ENCODE peak calls at places on chromosome 14, in five cellular contexts. One of them, this sample, is unnamed.

GRCh38 chr14:101972126-101972785 is 7.9 kb downstream of the DYNC1H1 start:
- DNase-seq in HFF-Myc: peak; percentile 99
- DNase-seq in brain microvascular endothelial cell: peak; percentile 100
- DNase-seq in astrocyte of the spinal cord: peak; percentile 99
- DNase-seq in cardiac muscle cell: peak; percentile 99
- DNase-seq in this sample: peak; percentile 98

GRCh38 chr14:58428011-58428807 is 690 bp downstream of the KIAA0586 start:
- DNase-seq in HFF-Myc: peak; percentile 22
- DNase-seq in brain microvascular endothelial cell: peak; percentile 45
- DNase-seq in astrocyte of the spinal cord: peak; percentile 72
- DNase-seq in cardiac muscle cell: peak; percentile 61
- DNase-seq in this sample: peak; percentile 60

GRCh38 chr14:92026548-92027190 is 13.2 kb downstream of the TRIP11 start:
- DNase-seq in HFF-Myc: no peak
- DNase-seq in brain microvascular endothelial cell: no peak
- DNase-seq in astrocyte of the spinal cord: no peak
- DNase-seq in cardiac muscle cell: no peak
- DNase-seq in this sample: no peak

GRCh38 chr14:91835197-91835919 is 32.0 kb downstream of the TC2N start:
- DNase-seq in HFF-Myc: no peak
- DNase-seq in brain microvascular endothelial cell: no peak
- DNase-seq in astrocyte of the spinal cord: no peak
- DNase-seq in cardiac muscle cell: no peak
- DNase-seq in this sample: no peak

GRCh38 chr14:82647088-82647697 is 1113.5 kb upstream of the SEL1L start:
- DNase-seq in HFF-Myc: no peak
- DNase-seq in brain microvascular endothelial cell: no peak
- DNase-seq in astrocyte of the spinal cord: no peak
- DNase-seq in cardiac muscle cell: no peak
- DNase-seq in this sample: no peak

GRCh38 chr14:89720076-89720687 is 234.3 kb downstream of the EFCAB11 start:
- DNase-seq in HFF-Myc: no peak
- DNase-seq in brain microvascular endothelial cell: no peak
- DNase-seq in astrocyte of the spinal cord: no peak
- DNase-seq in cardiac muscle cell: no peak
- DNase-seq in this sample: no peak

GRCh38 chr14:32381869-32382268 is 52.8 kb downstream of the AKAP6 start:
- DNase-seq in HFF-Myc: no peak
- DNase-seq in brain microvascular endothelial cell: no peak
- DNase-seq in astrocyte of the spinal cord: no peak
- DNase-seq in cardiac muscle cell: no peak
- DNase-seq in this sample: no peak

GRCh38 chr14:77607741-77608302 is 8.6 kb downstream of the SPTLC2 start:
- DNase-seq in HFF-Myc: no peak
- DNase-seq in brain microvascular endothelial cell: no peak
- DNase-seq in astrocyte of the spinal cord: no peak
- DNase-seq in cardiac muscle cell: no peak
- DNase-seq in this sample: no peak

GRCh38 chr14:92994942-92995341 is 72.0 kb downstream of the CHGA start:
- DNase-seq in HFF-Myc: no peak
- DNase-seq in brain microvascular endothelial cell: no peak
- DNase-seq in astrocyte of the spinal cord: no peak
- DNase-seq in cardiac muscle cell: no peak
- DNase-seq in this sample: no peak

GRCh38 chr14:73764881-73765280 is 50.7 kb upstream of the PNMA1 start:
- DNase-seq in HFF-Myc: no peak
- DNase-seq in brain microvascular endothelial cell: no peak
- DNase-seq in astrocyte of the spinal cord: no peak
- DNase-seq in cardiac muscle cell: peak; percentile 63
- DNase-seq in this sample: peak; percentile 44

GRCh38 chr14:75196064-75196463 is 19.7 kb upstream of the TMED10 start:
- DNase-seq in HFF-Myc: no peak
- DNase-seq in brain microvascular endothelial cell: no peak
- DNase-seq in astrocyte of the spinal cord: no peak
- DNase-seq in cardiac muscle cell: no peak
- DNase-seq in this sample: no peak

GRCh38 chr14:22547309-22547947 is 41.6 kb downstream of the DAD1 start:
- DNase-seq in HFF-Myc: no peak
- DNase-seq in brain microvascular endothelial cell: no peak
- DNase-seq in astrocyte of the spinal cord: no peak
- DNase-seq in cardiac muscle cell: no peak
- DNase-seq in this sample: no peak

GRCh38 chr14:71666579-71667145 is 265.6 kb upstream of the RGS6 start:
- DNase-seq in HFF-Myc: no peak
- DNase-seq in brain microvascular endothelial cell: no peak
- DNase-seq in astrocyte of the spinal cord: no peak
- DNase-seq in cardiac muscle cell: no peak
- DNase-seq in this sample: no peak

GRCh38 chr14:71397371-71397770 is 490.1 kb downstream of the PCNX1 start:
- DNase-seq in HFF-Myc: peak; percentile 29
- DNase-seq in brain microvascular endothelial cell: no peak
- DNase-seq in astrocyte of the spinal cord: no peak
- DNase-seq in cardiac muscle cell: no peak
- DNase-seq in this sample: no peak

GRCh38 chr14:39122330-39123138 is 8.4 kb downstream of the GEMIN2 start:
- DNase-seq in HFF-Myc: no peak
- DNase-seq in brain microvascular endothelial cell: no peak
- DNase-seq in astrocyte of the spinal cord: no peak
- DNase-seq in cardiac muscle cell: no peak
- DNase-seq in this sample: no peak

GRCh38 chr14:63933701-63934100 is 80.9 kb downstream of the SYNE2 start:
- DNase-seq in HFF-Myc: no peak
- DNase-seq in brain microvascular endothelial cell: no peak
- DNase-seq in astrocyte of the spinal cord: no peak
- DNase-seq in cardiac muscle cell: no peak
- DNase-seq in this sample: no peak

GRCh38 chr14:64060648-64061096 is 207.9 kb downstream of the SYNE2 start:
- DNase-seq in HFF-Myc: peak; percentile 4
- DNase-seq in brain microvascular endothelial cell: peak; percentile 9
- DNase-seq in astrocyte of the spinal cord: no peak
- DNase-seq in cardiac muscle cell: peak; percentile 28
- DNase-seq in this sample: peak; percentile 46

GRCh38 chr14:90698379-90698869 is 117.8 kb downstream of the TTC7B start:
- DNase-seq in HFF-Myc: no peak
- DNase-seq in brain microvascular endothelial cell: no peak
- DNase-seq in astrocyte of the spinal cord: peak; percentile 77
- DNase-seq in cardiac muscle cell: peak; percentile 76
- DNase-seq in this sample: peak; percentile 48

GRCh38 chr14:75771614-75772013 is 110.6 kb downstream of the TTLL5 start:
- DNase-seq in HFF-Myc: no peak
- DNase-seq in brain microvascular endothelial cell: no peak
- DNase-seq in astrocyte of the spinal cord: no peak
- DNase-seq in cardiac muscle cell: no peak
- DNase-seq in this sample: no peak

GRCh38 chr14:68568907-68569545 is 223.8 kb downstream of the ZFP36L1 start:
- DNase-seq in HFF-Myc: no peak
- DNase-seq in brain microvascular endothelial cell: no peak
- DNase-seq in astrocyte of the spinal cord: no peak
- DNase-seq in cardiac muscle cell: no peak
- DNase-seq in this sample: no peak

GRCh38 chr14:100118377-100119011 is 41.0 kb downstream of the DEGS2 start:
- DNase-seq in HFF-Myc: no peak
- DNase-seq in brain microvascular endothelial cell: no peak
- DNase-seq in astrocyte of the spinal cord: no peak
- DNase-seq in cardiac muscle cell: no peak
- DNase-seq in this sample: no peak

GRCh38 chr14:90552465-90553297 is 155.9 kb downstream of the CALM1 start:
- DNase-seq in HFF-Myc: no peak
- DNase-seq in brain microvascular endothelial cell: no peak
- DNase-seq in astrocyte of the spinal cord: no peak
- DNase-seq in cardiac muscle cell: no peak
- DNase-seq in this sample: no peak

GRCh38 chr14:75982724-75983358 is 1.0 kb upstream of the TGFB3 start:
- DNase-seq in HFF-Myc: no peak
- DNase-seq in brain microvascular endothelial cell: peak; percentile 39
- DNase-seq in astrocyte of the spinal cord: peak; percentile 59
- DNase-seq in cardiac muscle cell: peak; percentile 80
- DNase-seq in this sample: peak; percentile 80

GRCh38 chr14:56117765-56118610 is at the start of gene PELI2:
- DNase-seq in HFF-Myc: no peak
- DNase-seq in brain microvascular endothelial cell: peak; percentile 40
- DNase-seq in astrocyte of the spinal cord: peak; percentile 71
- DNase-seq in cardiac muscle cell: peak; percentile 89
- DNase-seq in this sample: peak; percentile 88

GRCh38 chr14:100594625-100594951 is 7.4 kb upstream of the BEGAIN start:
- DNase-seq in HFF-Myc: no peak
- DNase-seq in brain microvascular endothelial cell: no peak
- DNase-seq in astrocyte of the spinal cord: no peak
- DNase-seq in cardiac muscle cell: no peak
- DNase-seq in this sample: no peak

GRCh38 chr14:32201816-32202467 is at the start of gene RNU6-7:
- DNase-seq in HFF-Myc: no peak
- DNase-seq in brain microvascular endothelial cell: peak; percentile 20
- DNase-seq in astrocyte of the spinal cord: no peak
- DNase-seq in cardiac muscle cell: peak; percentile 28
- DNase-seq in this sample: no peak

GRCh38 chr14:72880820-72881219 is 13.1 kb downstream of the DPF3 start:
- DNase-seq in HFF-Myc: no peak
- DNase-seq in brain microvascular endothelial cell: no peak
- DNase-seq in astrocyte of the spinal cord: no peak
- DNase-seq in cardiac muscle cell: no peak
- DNase-seq in this sample: no peak

GRCh38 chr14:90397401-90398314 is 829 bp downstream of the CALM1 start:
- DNase-seq in HFF-Myc: no peak
- DNase-seq in brain microvascular endothelial cell: peak; percentile 14
- DNase-seq in astrocyte of the spinal cord: peak; percentile 46
- DNase-seq in cardiac muscle cell: peak; percentile 45
- DNase-seq in this sample: no peak

GRCh38 chr14:69539631-69540410 is 34.9 kb downstream of the CCDC177 start:
- DNase-seq in HFF-Myc: no peak
- DNase-seq in brain microvascular endothelial cell: no peak
- DNase-seq in astrocyte of the spinal cord: peak; percentile 22
- DNase-seq in cardiac muscle cell: peak; percentile 90
- DNase-seq in this sample: peak; percentile 88

GRCh38 chr14:67432088-67432564 is 20.2 kb upstream of the PLEK2 start:
- DNase-seq in HFF-Myc: no peak
- DNase-seq in brain microvascular endothelial cell: no peak
- DNase-seq in astrocyte of the spinal cord: no peak
- DNase-seq in cardiac muscle cell: no peak
- DNase-seq in this sample: no peak

GRCh38 chr14:70032447-70032846 is 153.2 kb downstream of the SMOC1 start:
- DNase-seq in HFF-Myc: no peak
- DNase-seq in brain microvascular endothelial cell: no peak
- DNase-seq in astrocyte of the spinal cord: no peak
- DNase-seq in cardiac muscle cell: no peak
- DNase-seq in this sample: no peak

GRCh38 chr14:35814371-35815005 is 5.4 kb upstream of the RALGAPA1 start:
- DNase-seq in HFF-Myc: peak; percentile 26
- DNase-seq in brain microvascular endothelial cell: peak; percentile 48
- DNase-seq in astrocyte of the spinal cord: peak; percentile 49
- DNase-seq in cardiac muscle cell: peak; percentile 64
- DNase-seq in this sample: peak; percentile 70

GRCh38 chr14:69351385-69351784 is 46.7 kb downstream of the ERH start:
- DNase-seq in HFF-Myc: no peak
- DNase-seq in brain microvascular endothelial cell: no peak
- DNase-seq in astrocyte of the spinal cord: no peak
- DNase-seq in cardiac muscle cell: no peak
- DNase-seq in this sample: no peak

GRCh38 chr14:95535226-95536021 is 574 bp downstream of the GLRX5 start:
- DNase-seq in HFF-Myc: no peak
- DNase-seq in brain microvascular endothelial cell: no peak
- DNase-seq in astrocyte of the spinal cord: no peak
- DNase-seq in cardiac muscle cell: no peak
- DNase-seq in this sample: no peak

GRCh38 chr14:95536036-95536577 is 1.3 kb downstream of the GLRX5 start:
- DNase-seq in HFF-Myc: no peak
- DNase-seq in brain microvascular endothelial cell: no peak
- DNase-seq in astrocyte of the spinal cord: no peak
- DNase-seq in cardiac muscle cell: no peak
- DNase-seq in this sample: no peak

GRCh38 chr14:95540236-95540635 is 5.4 kb downstream of the GLRX5 start:
- DNase-seq in HFF-Myc: no peak
- DNase-seq in brain microvascular endothelial cell: no peak
- DNase-seq in astrocyte of the spinal cord: no peak
- DNase-seq in cardiac muscle cell: no peak
- DNase-seq in this sample: no peak

GRCh38 chr14:95538801-95539509 is 4.1 kb downstream of the GLRX5 start:
- DNase-seq in HFF-Myc: no peak
- DNase-seq in brain microvascular endothelial cell: no peak
- DNase-seq in astrocyte of the spinal cord: no peak
- DNase-seq in cardiac muscle cell: no peak
- DNase-seq in this sample: no peak

GRCh38 chr14:95537298-95538089 is 2.6 kb downstream of the GLRX5 start:
- DNase-seq in HFF-Myc: no peak
- DNase-seq in brain microvascular endothelial cell: no peak
- DNase-seq in astrocyte of the spinal cord: no peak
- DNase-seq in cardiac muscle cell: no peak
- DNase-seq in this sample: no peak
- H3K4me3 ChIP-seq in HFF-Myc: peak overlapping the region; percentile 93
- H3K4me3 ChIP-seq in brain microvascular endothelial cell: no peak overlapping the region
- H3K4me3 ChIP-seq in astrocyte of the spinal cord: no peak overlapping the region
- H3K4me3 ChIP-seq in cardiac muscle cell: no peak overlapping the region
- H3K4me3 ChIP-seq in this sample: no peak overlapping the region

GRCh38 chr14:51219473-51220448 is 20.3 kb upstream of the TMX1 start:
- DNase-seq in HFF-Myc: no peak
- DNase-seq in brain microvascular endothelial cell: peak; percentile 29
- DNase-seq in astrocyte of the spinal cord: peak; percentile 49
- DNase-seq in cardiac muscle cell: peak; percentile 65
- DNase-seq in this sample: peak; percentile 67
- TF ChIP-seq CTCF in HFF-Myc: peak; percentile 50
- TF ChIP-seq CTCF in brain microvascular endothelial cell: peak; percentile 55
- TF ChIP-seq CTCF in astrocyte of the spinal cord: peak; percentile 63
- TF ChIP-seq CTCF in cardiac muscle cell: peak; percentile 66
- TF ChIP-seq CTCF in this sample: peak; percentile 70

GRCh38 chr14:105364100-105364708 is 34.1 kb upstream of the TEX22 start:
- DNase-seq in HFF-Myc: no peak
- DNase-seq in brain microvascular endothelial cell: peak; percentile 28
- DNase-seq in astrocyte of the spinal cord: no peak
- DNase-seq in cardiac muscle cell: peak; percentile 61
- DNase-seq in this sample: peak; percentile 50
- H3K4me3 ChIP-seq in HFF-Myc: peak overlapping the region; percentile 9
- H3K4me3 ChIP-seq in brain microvascular endothelial cell: no peak overlapping the region
- H3K4me3 ChIP-seq in astrocyte of the spinal cord: no peak overlapping the region
- H3K4me3 ChIP-seq in cardiac muscle cell: no peak overlapping the region
- H3K4me3 ChIP-seq in this sample: no peak overlapping the region

GRCh38 chr14:55107766-55108554 is 21.1 kb upstream of the LGALS3 start:
- DNase-seq in HFF-Myc: peak; percentile 95
- DNase-seq in brain microvascular endothelial cell: peak; percentile 97
- DNase-seq in astrocyte of the spinal cord: peak; percentile 97
- DNase-seq in cardiac muscle cell: peak; percentile 98
- DNase-seq in this sample: peak; percentile 99
- TF ChIP-seq CTCF in HFF-Myc: no peak
- TF ChIP-seq CTCF in brain microvascular endothelial cell: no peak
- TF ChIP-seq CTCF in astrocyte of the spinal cord: no peak
- TF ChIP-seq CTCF in cardiac muscle cell: no peak
- TF ChIP-seq CTCF in this sample: no peak

This sample was measured in cardiac fibroblast.